ENCODE peak calls at places on chromosomes 6 and 20, in four cellular contexts. X is activated T-helper 1 cell treated with anti-CD3 and anti-CD28 coated beads, Interleukin-2, amount 50 U/mL, for 16 hours; E is tibial artery; K is stimulated activated CD4-positive, alpha-beta T cell treated with anti-CD3 and anti-CD28 coated beads, Interleukin-12 subunit alpha, Interleukin-12 subunit beta, amount 100 ng/mL, for 48 hours. P is an unnamed sample.

GRCh38 chr20:58984691-58985090 is 3.6 kb downstream of the NELFCD start:
- DNase-seq in K (no peak), X (no peak), E (no peak), P (no peak)

GRCh38 chr6:56724455-56724854 is 81.8 kb upstream of the DST start:
- DNase-seq in E (no peak), K (no peak), X (no peak), P (no peak)

GRCh38 chr20:59221881-59222238 is 58.2 kb downstream of the ZNF831 start:
- DNase-seq in K (no peak), E (no peak), X (no peak), P (no peak)

GRCh38 chr20:507933-508332 is 35.7 kb downstream of the CSNK2A1 start:
- DNase-seq in E (no peak), K (no peak), X (no peak), P (no peak)

GRCh38 chr6:39156763-39157162 is 41.8 kb upstream of the SAYSD1 start:
- DNase-seq in K (no peak), X (no peak), E (no peak), P (no peak)

GRCh38 chr6:132483779-132484679 is 28.9 kb downstream of the STX7 start:
- DNase-seq in K (peak), E (no peak), X (no peak), P (peak)

GRCh38 chr20:62953839-62954703 is 1.6 kb downstream of the SLC17A9 start:
- DNase-seq in X (peak), K (no peak), E (peak), P (peak)

GRCh38 chr20:62740286-62741141 is 31.9 kb downstream of the NTSR1 start:
- DNase-seq in X (peak), K (peak), E (no peak), P (no peak)

GRCh38 chr6:149284904-149285303 is 32.6 kb upstream of the TAB2 start:
- DNase-seq in X (no peak), E (no peak), K (no peak), P (no peak)

P was measured in DND-41.